ENCODE peak calls at places on chromosome 10, in ten cellular contexts. One of them, this sample, is unnamed.

GRCh38 chr10:110852255-110852896 is 19.4 kb upstream of the PDCD4 start:
- DNase-seq in sigmoid colon: peak
- DNase-seq in suprapubic skin: no peak
- DNase-seq in transverse colon: no peak
- DNase-seq in spleen: no peak
- DNase-seq in stomach: peak
- DNase-seq in K562: no peak
- DNase-seq in breast epithelium: peak
- DNase-seq in H1: no peak
- DNase-seq in HCT116: peak
- DNase-seq in this sample: no peak

GRCh38 chr10:32377458-32378370 is 30.8 kb upstream of the EPC1 start:
- DNase-seq in suprapubic skin: no peak
- DNase-seq in stomach: no peak
- DNase-seq in HCT116: peak
- DNase-seq in spleen: no peak
- DNase-seq in transverse colon: peak
- DNase-seq in K562: peak
- DNase-seq in H1: no peak
- DNase-seq in sigmoid colon: no peak
- DNase-seq in breast epithelium: no peak
- DNase-seq in this sample: no peak

GRCh38 chr10:100737359-100738054 is 7.9 kb upstream of the PAX2 start:
- DNase-seq in HCT116: no peak
- DNase-seq in transverse colon: no peak
- DNase-seq in stomach: no peak
- DNase-seq in sigmoid colon: no peak
- DNase-seq in suprapubic skin: no peak
- DNase-seq in H1: no peak
- DNase-seq in breast epithelium: no peak
- DNase-seq in spleen: peak
- DNase-seq in K562: no peak
- DNase-seq in this sample: no peak

GRCh38 chr10:23412223-23412622 is 26.7 kb upstream of the OTUD1 start:
- DNase-seq in spleen: no peak
- DNase-seq in breast epithelium: no peak
- DNase-seq in H1: no peak
- DNase-seq in transverse colon: no peak
- DNase-seq in stomach: no peak
- DNase-seq in HCT116: no peak
- DNase-seq in sigmoid colon: no peak
- DNase-seq in K562: no peak
- DNase-seq in suprapubic skin: no peak
- DNase-seq in this sample: no peak

GRCh38 chr10:52252322-52252721 is 61.8 kb upstream of the DKK1 start:
- DNase-seq in spleen: no peak
- DNase-seq in sigmoid colon: no peak
- DNase-seq in HCT116: no peak
- DNase-seq in breast epithelium: no peak
- DNase-seq in suprapubic skin: no peak
- DNase-seq in stomach: no peak
- DNase-seq in transverse colon: no peak
- DNase-seq in H1: no peak
- DNase-seq in K562: no peak
- DNase-seq in this sample: no peak

GRCh38 chr10:17214486-17214885 is 13.0 kb upstream of the TRDMT1 start:
- DNase-seq in spleen: no peak
- DNase-seq in H1: no peak
- DNase-seq in stomach: no peak
- DNase-seq in suprapubic skin: no peak
- DNase-seq in K562: no peak
- DNase-seq in sigmoid colon: no peak
- DNase-seq in HCT116: no peak
- DNase-seq in transverse colon: no peak
- DNase-seq in breast epithelium: no peak
- DNase-seq in this sample: no peak

GRCh38 chr10:117138838-117139580 is 939 bp upstream of the VAX1 start:
- DNase-seq in stomach: no peak
- DNase-seq in breast epithelium: no peak
- DNase-seq in sigmoid colon: no peak
- DNase-seq in spleen: no peak
- DNase-seq in suprapubic skin: no peak
- DNase-seq in H1: no peak
- DNase-seq in HCT116: no peak
- DNase-seq in K562: no peak
- DNase-seq in transverse colon: no peak
- DNase-seq in this sample: no peak

GRCh38 chr10:91689731-91690168 is 56.9 kb upstream of the PPP1R3C start:
- DNase-seq in sigmoid colon: no peak
- DNase-seq in stomach: no peak
- DNase-seq in transverse colon: no peak
- DNase-seq in H1: no peak
- DNase-seq in breast epithelium: no peak
- DNase-seq in spleen: no peak
- DNase-seq in suprapubic skin: no peak
- DNase-seq in K562: no peak
- DNase-seq in HCT116: no peak
- DNase-seq in this sample: no peak

GRCh38 chr10:58868736-58869435 is 307.6 kb upstream of the PHYHIPL start:
- DNase-seq in spleen: no peak
- DNase-seq in breast epithelium: no peak
- DNase-seq in sigmoid colon: no peak
- DNase-seq in stomach: no peak
- DNase-seq in HCT116: no peak
- DNase-seq in transverse colon: no peak
- DNase-seq in H1: no peak
- DNase-seq in suprapubic skin: no peak
- DNase-seq in K562: no peak
- DNase-seq in this sample: no peak

GRCh38 chr10:60372436-60372835 is 17.2 kb downstream of the ANK3 start:
- DNase-seq in spleen: no peak
- DNase-seq in breast epithelium: no peak
- DNase-seq in suprapubic skin: no peak
- DNase-seq in transverse colon: no peak
- DNase-seq in H1: no peak
- DNase-seq in sigmoid colon: no peak
- DNase-seq in K562: no peak
- DNase-seq in HCT116: no peak
- DNase-seq in stomach: no peak
- DNase-seq in this sample: no peak

GRCh38 chr10:33422779-33423520 is 88.5 kb upstream of the NRP1 start:
- DNase-seq in spleen: no peak
- DNase-seq in breast epithelium: no peak
- DNase-seq in K562: no peak
- DNase-seq in suprapubic skin: no peak
- DNase-seq in sigmoid colon: no peak
- DNase-seq in transverse colon: no peak
- DNase-seq in stomach: no peak
- DNase-seq in H1: no peak
- DNase-seq in HCT116: no peak
- DNase-seq in this sample: no peak
- TF ChIP-seq POLR2AphosphoS5 in spleen: no peak
- TF ChIP-seq POLR2AphosphoS5 in breast epithelium: no peak
- TF ChIP-seq POLR2AphosphoS5 in K562: no peak
- TF ChIP-seq POLR2AphosphoS5 in suprapubic skin: no peak
- TF ChIP-seq POLR2AphosphoS5 in sigmoid colon: no peak
- TF ChIP-seq POLR2AphosphoS5 in transverse colon: no peak
- TF ChIP-seq POLR2AphosphoS5 in stomach: no peak
- TF ChIP-seq POLR2AphosphoS5 in H1: no peak
- TF ChIP-seq POLR2AphosphoS5 in HCT116: no peak
- TF ChIP-seq POLR2AphosphoS5 in this sample: no peak

GRCh38 chr10:61899997-61900828 is 1.3 kb upstream of the ARID5B start:
- DNase-seq in K562: peak
- DNase-seq in H1: no peak
- DNase-seq in spleen: peak
- DNase-seq in sigmoid colon: peak
- DNase-seq in suprapubic skin: no peak
- DNase-seq in transverse colon: peak
- DNase-seq in breast epithelium: no peak
- DNase-seq in stomach: peak
- DNase-seq in HCT116: no peak
- DNase-seq in this sample: peak
- TF ChIP-seq POLR2A in K562: no peak
- TF ChIP-seq POLR2A in H1: no peak
- TF ChIP-seq POLR2A in spleen: peak
- TF ChIP-seq POLR2A in sigmoid colon: no peak
- TF ChIP-seq POLR2A in suprapubic skin: no peak
- TF ChIP-seq POLR2A in transverse colon: peak
- TF ChIP-seq POLR2A in breast epithelium: no peak
- TF ChIP-seq POLR2A in stomach: no peak
- TF ChIP-seq POLR2A in HCT116: no peak
- TF ChIP-seq POLR2A in this sample: peak

GRCh38 chr10:6741561-6741960 is 161.5 kb upstream of the PRKCQ start:
- DNase-seq in suprapubic skin: no peak
- DNase-seq in spleen: no peak
- DNase-seq in transverse colon: no peak
- DNase-seq in K562: no peak
- DNase-seq in HCT116: no peak
- DNase-seq in breast epithelium: no peak
- DNase-seq in H1: no peak
- DNase-seq in stomach: no peak
- DNase-seq in sigmoid colon: no peak
- DNase-seq in this sample: no peak
- TF ChIP-seq POLR2AphosphoS5 in suprapubic skin: no peak
- TF ChIP-seq POLR2AphosphoS5 in spleen: no peak
- TF ChIP-seq POLR2AphosphoS5 in transverse colon: no peak
- TF ChIP-seq POLR2AphosphoS5 in K562: no peak
- TF ChIP-seq POLR2AphosphoS5 in HCT116: no peak
- TF ChIP-seq POLR2AphosphoS5 in breast epithelium: no peak
- TF ChIP-seq POLR2AphosphoS5 in H1: no peak
- TF ChIP-seq POLR2AphosphoS5 in stomach: no peak
- TF ChIP-seq POLR2AphosphoS5 in sigmoid colon: no peak
- TF ChIP-seq POLR2AphosphoS5 in this sample: no peak

GRCh38 chr10:134743-135600 is at the start of gene ZMYND11:
- DNase-seq in breast epithelium: peak
- DNase-seq in H1: no peak
- DNase-seq in spleen: peak
- DNase-seq in HCT116: no peak
- DNase-seq in sigmoid colon: peak
- DNase-seq in suprapubic skin: no peak
- DNase-seq in stomach: peak
- DNase-seq in transverse colon: peak
- DNase-seq in K562: peak
- DNase-seq in this sample: peak
- TF ChIP-seq POLR2A in breast epithelium: no peak
- TF ChIP-seq POLR2A in H1: peak
- TF ChIP-seq POLR2A in spleen: no peak
- TF ChIP-seq POLR2A in HCT116: no peak
- TF ChIP-seq POLR2A in sigmoid colon: no peak
- TF ChIP-seq POLR2A in suprapubic skin: no peak
- TF ChIP-seq POLR2A in stomach: no peak
- TF ChIP-seq POLR2A in transverse colon: no peak
- TF ChIP-seq POLR2A in K562: no peak
- TF ChIP-seq POLR2A in this sample: peak

GRCh38 chr10:42753126-42753506 is 29.5 kb upstream of the BMS1 start:
- DNase-seq in breast epithelium: no peak
- DNase-seq in transverse colon: peak
- DNase-seq in sigmoid colon: peak
- DNase-seq in spleen: peak
- DNase-seq in K562: peak
- DNase-seq in H1: peak
- DNase-seq in HCT116: peak
- DNase-seq in stomach: peak
- DNase-seq in suprapubic skin: no peak
- DNase-seq in this sample: no peak
- TF ChIP-seq POLR2AphosphoS5 in breast epithelium: no peak
- TF ChIP-seq POLR2AphosphoS5 in transverse colon: no peak
- TF ChIP-seq POLR2AphosphoS5 in sigmoid colon: no peak
- TF ChIP-seq POLR2AphosphoS5 in spleen: no peak
- TF ChIP-seq POLR2AphosphoS5 in K562: no peak
- TF ChIP-seq POLR2AphosphoS5 in H1: no peak
- TF ChIP-seq POLR2AphosphoS5 in HCT116: peak
- TF ChIP-seq POLR2AphosphoS5 in stomach: no peak
- TF ChIP-seq POLR2AphosphoS5 in suprapubic skin: no peak
- TF ChIP-seq POLR2AphosphoS5 in this sample: no peak

GRCh38 chr10:74826142-74827044 is at the start of gene KAT6B:
- DNase-seq in HCT116: peak
- DNase-seq in H1: peak
- DNase-seq in breast epithelium: peak
- DNase-seq in sigmoid colon: peak
- DNase-seq in spleen: peak
- DNase-seq in suprapubic skin: peak
- DNase-seq in stomach: peak
- DNase-seq in transverse colon: peak
- DNase-seq in K562: peak
- DNase-seq in this sample: peak
- TF ChIP-seq POLR2A in HCT116: no peak
- TF ChIP-seq POLR2A in H1: peak
- TF ChIP-seq POLR2A in breast epithelium: peak
- TF ChIP-seq POLR2A in sigmoid colon: no peak
- TF ChIP-seq POLR2A in spleen: peak
- TF ChIP-seq POLR2A in suprapubic skin: peak
- TF ChIP-seq POLR2A in stomach: no peak
- TF ChIP-seq POLR2A in transverse colon: peak
- TF ChIP-seq POLR2A in K562: peak
- TF ChIP-seq POLR2A in this sample: peak